ENCODE peak calls at places on chromosome 17, in five cellular contexts. W is stromal cell of bone marrow, H is cardiac muscle cell, E is GM04503, C is NCI-H1105 treated with DMSO at 0.1 percent for 48 hours. B is an unnamed sample.

GRCh38 chr17:14780116-14780515 is 479.2 kb downstream of the HS3ST3B1 start:
- DNase-seq in W (no peak), H (no peak), E (no peak), C (no peak), B (no peak)

GRCh38 chr17:33292184-33292980 is 713 bp downstream of the ASIC2 start:
- DNase-seq in W (no peak), C (peak), H (peak), E (no peak), B (peak)

GRCh38 chr17:37179893-37180292 is 195.9 kb upstream of the C17orf78 start:
- DNase-seq in W (no peak), H (peak), E (no peak), C (no peak), B (no peak)

GRCh38 chr17:43994272-43995149 is 9.9 kb upstream of the NAGS start:
- DNase-seq in H (peak), C (peak), W (no peak), E (no peak), B (peak)

GRCh38 chr17:58324409-58325288 is 3.9 kb downstream of the TSPOAP1 start:
- DNase-seq in H (peak), C (peak), E (no peak), W (no peak), B (no peak)

GRCh38 chr17:42937712-42938596 is 26.3 kb downstream of the AARSD1 start:
- DNase-seq in C (peak), H (peak), E (no peak), W (peak), B (peak)

GRCh38 chr17:19405114-19405513 is 5.9 kb upstream of the RNF112 start:
- DNase-seq in C (no peak), H (no peak), W (no peak), E (no peak), B (no peak)

GRCh38 chr17:70405492-70406220 is 236.3 kb downstream of the KCNJ2 start:
- DNase-seq in H (peak), C (no peak), W (peak), E (peak), B (no peak)

GRCh38 chr17:38572665-38573365 is 32.9 kb downstream of the SRCIN1 start:
- DNase-seq in C (peak), E (no peak), H (no peak), W (no peak), B (peak)

GRCh38 chr17:38898291-38898679 is 27.1 kb upstream of the LASP1NB start:
- DNase-seq in E (no peak), C (no peak), W (no peak), H (no peak), B (no peak)